ENCODE peak calls at places on chromosomes 1 and 21, in eight cellular contexts. M is activated T-cell treated with anti-CD3 and anti-CD28 coated beads for 1 hour; D is NCI-H69; J is epithelial cell of prostate; A is GM20000; C is NCI-H1694 treated with DMSO at 0.1 percent for 48 hours; L is activated naive CD4-positive, alpha-beta T cell treated with anti-CD3 and anti-CD28 coated beads, Interleukin-2, amount 10 ng/mL, durations not matched to agents 7 days and 5 days; G is HAP-1. X is an unnamed sample.

GRCh38 chr1:157199421-157199755 is 61.2 kb upstream of the ETV3 start:
- DNase-seq in M (no peak), C (no peak), A (no peak), D (no peak), J (no peak), G (no peak), L (no peak), X (no peak)

GRCh38 chr1:152533327-152533938 is 19.2 kb downstream of the CRCT1 start:
- DNase-seq in A (no peak), J (no peak), G (peak; percentile 77), M (no peak), D (peak; percentile 45), C (peak; percentile 23), L (peak; percentile 54), X (peak; percentile 66)

GRCh38 chr1:54490361-54491248 is 57.4 kb upstream of the ACOT11 start:
- DNase-seq in L (peak; percentile 54), C (peak; percentile 31), D (peak; percentile 87), M (no peak), G (peak; percentile 45), J (no peak), A (no peak), X (peak; percentile 82)

GRCh38 chr1:30749691-30750583 is 7.6 kb downstream of the LAPTM5 start:
- DNase-seq in C (no peak), J (no peak), M (peak; percentile 46), D (peak; percentile 14), L (peak; percentile 84), A (no peak), G (no peak), X (no peak)

GRCh38 chr1:12690156-12690555 is 25.8 kb upstream of the AADACL3 start:
- DNase-seq in J (no peak), D (no peak), C (no peak), G (no peak), A (no peak), L (no peak), M (no peak), X (no peak)

GRCh38 chr1:39677645-39678044 is 5.7 kb upstream of the NT5C1A start:
- DNase-seq in G (no peak), D (no peak), J (no peak), A (no peak), L (no peak), M (no peak), C (no peak), X (no peak)

GRCh38 chr21:15788847-15789548 is 59.2 kb downstream of the USP25 start:
- DNase-seq in A (no peak), C (no peak), J (no peak), L (no peak), M (no peak), D (peak; percentile 24), G (no peak), X (no peak)

GRCh38 chr1:237012789-237013383 is 8.6 kb upstream of the MT1HL1 start:
- DNase-seq in C (peak; percentile 24), M (no peak), A (no peak), G (no peak), J (no peak), D (peak; percentile 62), L (no peak), X (peak; percentile 9)

GRCh38 chr1:110050602-110051261 is 16.3 kb downstream of the STRIP1 start:
- DNase-seq in L (no peak), C (no peak), G (no peak), A (no peak), J (no peak), M (no peak), D (no peak), X (no peak)

GRCh38 chr1:246417152-246417812 is 89.8 kb downstream of the SMYD3 start:
- DNase-seq in L (no peak), A (no peak), C (peak; percentile 60), J (no peak), M (no peak), D (no peak), G (no peak), X (no peak)

GRCh38 chr21:46008893-46009635 is 27.5 kb downstream of the COL6A1 start:
- DNase-seq in D (no peak), M (no peak), A (no peak), C (no peak), J (no peak), G (no peak), L (peak; percentile 16), X (peak; percentile 55)

GRCh38 chr1:76835203-76835602 is 32.1 kb upstream of the ST6GALNAC5 start:
- DNase-seq in M (no peak), A (no peak), C (no peak), L (no peak), J (no peak), G (no peak), D (no peak), X (peak; percentile 37)

GRCh38 chr1:228802386-228803221 is 67.3 kb downstream of the RHOU start:
- DNase-seq in G (no peak), D (peak; percentile 15), L (no peak), A (no peak), C (no peak), J (no peak), M (no peak), X (peak; percentile 41)

GRCh38 chr1:22326931-22327330 is 124.7 kb upstream of the ZBTB40 start:
- DNase-seq in A (no peak), C (no peak), J (no peak), D (no peak), M (no peak), L (no peak), G (no peak), X (no peak)

GRCh38 chr1:222916067-222916466 is 101.2 kb downstream of the DISP1 start:
- DNase-seq in C (no peak), L (no peak), M (no peak), G (no peak), A (no peak), D (no peak), J (no peak), X (no peak)

GRCh38 chr1:40421694-40422384 is 28.4 kb upstream of the ZFP69B start:
- DNase-seq in D (peak; percentile 84), A (no peak), J (no peak), C (no peak), M (no peak), L (no peak), G (no peak), X (no peak)

GRCh38 chr21:44895859-44896258 is 22.4 kb upstream of the PTTG1IP start:
- DNase-seq in M (no peak), J (no peak), C (no peak), A (no peak), D (no peak), L (no peak), G (no peak), X (no peak)

GRCh38 chr1:109787845-109788605 is 24.3 kb upstream of the EPS8L3 start:
- DNase-seq in A (no peak), G (no peak), M (no peak), J (no peak), D (no peak), L (peak; percentile 16), C (no peak), X (no peak)

GRCh38 chr1:219876798-219877209 is 51.6 kb downstream of the SLC30A10 start:
- DNase-seq in M (no peak), G (peak; percentile 17), C (no peak), L (no peak), J (no peak), D (peak; percentile 11), A (no peak), X (no peak)

GRCh38 chr1:116345830-116346229 is 27.2 kb upstream of the ATP1A1 start:
- DNase-seq in L (peak; percentile 68), D (peak; percentile 33), M (peak; percentile 16), G (peak; percentile 21), A (no peak), C (peak; percentile 23), J (no peak), X (no peak)

GRCh38 chr1:43284711-43285110 is 670 bp downstream of the C1orf210 start:
- DNase-seq in G (no peak), L (no peak), D (no peak), J (no peak), A (no peak), C (no peak), M (no peak), X (no peak)

GRCh38 chr1:226405411-226405988 is 2.4 kb downstream of the PARP1 start:
- DNase-seq in A (peak; percentile 61), L (no peak), J (no peak), M (no peak), C (no peak), G (peak; percentile 70), D (no peak), X (peak; percentile 58)

GRCh38 chr21:32861871-32862270 is 90.3 kb upstream of the PAXBP1 start:
- DNase-seq in G (no peak), J (no peak), A (no peak), L (no peak), D (no peak), C (no peak), M (no peak), X (no peak)

GRCh38 chr1:201077736-201078135 is 34.5 kb downstream of the CACNA1S start:
- DNase-seq in A (no peak), L (no peak), D (no peak), J (no peak), G (no peak), C (no peak), M (no peak), X (no peak)

GRCh38 chr1:219582310-219582709 is 30.6 kb downstream of the ZC3H11B start:
- DNase-seq in A (no peak), M (no peak), G (no peak), J (no peak), C (no peak), L (no peak), D (no peak), X (no peak)

X was measured in left kidney.